ENCODE peak calls at places on chromosomes 7 and 10, in nine cellular contexts. J is stimulated activated naive CD4-positive, alpha-beta T cell; F is aorta; W is stimulated activated CD4-positive, alpha-beta T cell treated with anti-CD3 and anti-CD28 coated beads, TNF-alpha, amount 100 ng/mL, for 4 hours; T is RCC 7860; B is NCI-H1105 treated with DMSO at 0.1 percent for 48 hours; V is EL; H is endodermal cell; D is stimulated activated CD8-positive, alpha-beta memory T cell treated with anti-CD3 and anti-CD28 coated beads, Interleukin-7, amount 100 ng/mL, for 24 hours. O is an unnamed sample.
A peak's percentile ranks its signal among the peaks of the same experiment; 100 is the strongest.

GRCh38 chr10:122030200-122030552 is 41.2 kb downstream of the TACC2 start:
- DNase-seq in J (no peak), F (no peak), W (no peak), T (no peak), B (no peak), V (no peak), H (no peak), D (no peak), O (no peak)

GRCh38 chr10:20767028-20767427 is 130.1 kb downstream of the NEBL start:
- DNase-seq in J (no peak), F (no peak), W (no peak), T (peak; percentile 67), B (no peak), V (no peak), H (no peak), D (no peak), O (peak; percentile 80)

GRCh38 chr10:17206210-17206709 is 4.8 kb upstream of the TRDMT1 start:
- DNase-seq in J (peak; percentile 71), F (no peak), W (no peak), T (peak; percentile 98), B (no peak), V (peak; percentile 88), H (no peak), D (no peak), O (peak; percentile 94)

GRCh38 chr7:71645836-71646235 is 513.9 kb downstream of the GALNT17 start:
- DNase-seq in J (no peak), F (no peak), W (no peak), T (no peak), B (no peak), V (no peak), H (no peak), D (no peak), O (peak; percentile 26)

GRCh38 chr7:107563072-107563760 is 504 bp downstream of the COG5 start:
- DNase-seq in J (no peak), F (no peak), W (no peak), T (no peak), B (peak; percentile 47), V (no peak), H (no peak), D (no peak), O (peak; percentile 9)

GRCh38 chr7:47724335-47724982 is 142.5 kb upstream of the TNS3 start:
- DNase-seq in J (no peak), F (no peak), W (no peak), T (peak; percentile 37), B (no peak), V (peak; percentile 81), H (peak; percentile 63), D (no peak), O (peak; percentile 76)

GRCh38 chr10:100782845-100783244 is 37.5 kb downstream of the PAX2 start:
- DNase-seq in J (no peak), F (no peak), W (no peak), T (no peak), B (no peak), V (no peak), H (no peak), D (no peak), O (no peak)

GRCh38 chr7:7564323-7564780 is 2.3 kb upstream of the MIOS start:
- DNase-seq in J (no peak), F (no peak), W (no peak), T (peak; percentile 92), B (no peak), V (peak; percentile 93), H (no peak), D (no peak), O (peak; percentile 97)

GRCh38 chr10:56547163-56547562 is 186.1 kb upstream of the ZWINT start:
- DNase-seq in J (no peak), F (no peak), W (no peak), T (no peak), B (peak; percentile 72), V (no peak), H (no peak), D (no peak), O (peak; percentile 5)

GRCh38 chr7:30965883-30966282 is 2.1 kb downstream of the GHRHR start:
- DNase-seq in J (no peak), F (no peak), W (no peak), T (no peak), B (no peak), V (no peak), H (no peak), D (no peak), O (no peak)

GRCh38 chr10:112022196-112022595 is 161.4 kb downstream of the GPAM start:
- DNase-seq in J (no peak), F (no peak), W (no peak), T (no peak), B (no peak), V (no peak), H (peak; percentile 69), D (no peak), O (no peak)

GRCh38 chr10:86387221-86387794 is 20.7 kb upstream of the GRID1 start:
- DNase-seq in J (no peak), F (no peak), W (no peak), T (no peak), B (no peak), V (no peak), H (no peak), D (no peak), O (no peak)

GRCh38 chr7:18638594-18639452 is 143.3 kb downstream of the HDAC9 start:
- DNase-seq in J (no peak), F (no peak), W (no peak), T (no peak), B (no peak), V (peak; percentile 54), H (no peak), D (no peak), O (peak; percentile 39)

GRCh38 chr7:50349963-50350944 is 45.7 kb downstream of the IKZF1 start:
- DNase-seq in J (peak; percentile 48), F (no peak), W (peak; percentile 52), T (no peak), B (no peak), V (no peak), H (peak; percentile 13), D (no peak), O (no peak)

GRCh38 chr7:158299607-158300006 is 288.0 kb downstream of the PTPRN2 start:
- DNase-seq in J (no peak), F (no peak), W (no peak), T (no peak), B (no peak), V (no peak), H (peak; percentile 47), D (no peak), O (no peak)

GRCh38 chr10:44860811-44861751 is 50.1 kb upstream of the TMEM72 start:
- DNase-seq in J (no peak), F (peak; percentile 80), W (no peak), T (peak; percentile 57), B (no peak), V (peak; percentile 98), H (peak; percentile 55), D (no peak), O (peak; percentile 36)

GRCh38 chr7:30789334-30789711 is 18.1 kb downstream of the MINDY4 start:
- DNase-seq in J (no peak), F (no peak), W (no peak), T (peak; percentile 73), B (no peak), V (peak; percentile 86), H (no peak), D (no peak), O (peak; percentile 85)